ENCODE peak calls at places on chromosomes 7 and 10, in eight cellular contexts. One of them, this sample, is unnamed.
A peak's percentile ranks its signal among the peaks of the same experiment; 100 is the strongest.

GRCh38 chr7:75928600-75928939 is 13.6 kb downstream of the POR start:
- DNase-seq in kidney: no peak
- DNase-seq in IMR-90: no peak
- DNase-seq in spleen: no peak
- DNase-seq in heart right ventricle: no peak
- DNase-seq in epithelial cell of esophagus: no peak
- DNase-seq in ovary: no peak
- DNase-seq in suprapubic skin: no peak
- DNase-seq in this sample: no peak

GRCh38 chr7:107661865-107662379 is 1.3 kb downstream of the SLC26A4 start:
- DNase-seq in kidney: no peak
- DNase-seq in suprapubic skin: no peak
- DNase-seq in epithelial cell of esophagus: no peak
- DNase-seq in heart right ventricle: no peak
- DNase-seq in ovary: no peak
- DNase-seq in IMR-90: no peak
- DNase-seq in spleen: no peak
- DNase-seq in this sample: no peak

GRCh38 chr10:132637477-132638129 is 100.0 kb downstream of the INPP5A start:
- DNase-seq in IMR-90: peak; percentile 73
- DNase-seq in spleen: peak; percentile 61
- DNase-seq in ovary: peak; percentile 35
- DNase-seq in kidney: no peak
- DNase-seq in suprapubic skin: peak; percentile 54
- DNase-seq in epithelial cell of esophagus: peak; percentile 62
- DNase-seq in heart right ventricle: no peak
- DNase-seq in this sample: peak; percentile 44

GRCh38 chr10:28796606-28797512 is 119.5 kb downstream of the BAMBI start:
- DNase-seq in kidney: no peak
- DNase-seq in ovary: peak; percentile 81
- DNase-seq in heart right ventricle: peak; percentile 72
- DNase-seq in epithelial cell of esophagus: no peak
- DNase-seq in suprapubic skin: no peak
- DNase-seq in IMR-90: peak; percentile 83
- DNase-seq in spleen: no peak
- DNase-seq in this sample: no peak

GRCh38 chr10:17394854-17395253 is 59.5 kb downstream of the ST8SIA6 start:
- DNase-seq in suprapubic skin: no peak
- DNase-seq in IMR-90: no peak
- DNase-seq in kidney: no peak
- DNase-seq in spleen: no peak
- DNase-seq in heart right ventricle: no peak
- DNase-seq in ovary: no peak
- DNase-seq in epithelial cell of esophagus: no peak
- DNase-seq in this sample: no peak

GRCh38 chr7:105218939-105219770 is 169.6 kb downstream of the SRPK2 start:
- DNase-seq in epithelial cell of esophagus: peak; percentile 82
- DNase-seq in spleen: no peak
- DNase-seq in heart right ventricle: no peak
- DNase-seq in suprapubic skin: no peak
- DNase-seq in ovary: no peak
- DNase-seq in IMR-90: peak; percentile 66
- DNase-seq in kidney: no peak
- DNase-seq in this sample: no peak

GRCh38 chr7:22669692-22670421 is 57.1 kb upstream of the IL6 start:
- DNase-seq in heart right ventricle: no peak
- DNase-seq in epithelial cell of esophagus: no peak
- DNase-seq in IMR-90: no peak
- DNase-seq in kidney: no peak
- DNase-seq in ovary: no peak
- DNase-seq in suprapubic skin: no peak
- DNase-seq in spleen: no peak
- DNase-seq in this sample: no peak

GRCh38 chr10:102596506-102596971 is 47.7 kb upstream of the TRIM8 start:
- DNase-seq in heart right ventricle: no peak
- DNase-seq in suprapubic skin: no peak
- DNase-seq in kidney: no peak
- DNase-seq in ovary: no peak
- DNase-seq in spleen: no peak
- DNase-seq in IMR-90: peak; percentile 62
- DNase-seq in epithelial cell of esophagus: peak; percentile 75
- DNase-seq in this sample: no peak

GRCh38 chr7:133742709-133743538 is 384.2 kb upstream of the LRGUK start:
- DNase-seq in IMR-90: peak; percentile 36
- DNase-seq in spleen: no peak
- DNase-seq in heart right ventricle: no peak
- DNase-seq in epithelial cell of esophagus: peak; percentile 33
- DNase-seq in kidney: no peak
- DNase-seq in ovary: no peak
- DNase-seq in suprapubic skin: no peak
- DNase-seq in this sample: no peak

GRCh38 chr10:82796510-82796909 is 921.5 kb downstream of the NRG3 start:
- DNase-seq in kidney: no peak
- DNase-seq in heart right ventricle: no peak
- DNase-seq in epithelial cell of esophagus: no peak
- DNase-seq in spleen: no peak
- DNase-seq in IMR-90: no peak
- DNase-seq in ovary: no peak
- DNase-seq in suprapubic skin: no peak
- DNase-seq in this sample: no peak

GRCh38 chr7:156167987-156168386 is 355.7 kb upstream of the SHH start:
- DNase-seq in epithelial cell of esophagus: no peak
- DNase-seq in ovary: no peak
- DNase-seq in IMR-90: no peak
- DNase-seq in spleen: no peak
- DNase-seq in suprapubic skin: no peak
- DNase-seq in heart right ventricle: no peak
- DNase-seq in kidney: no peak
- DNase-seq in this sample: no peak

GRCh38 chr10:117503170-117503885 is 39.2 kb upstream of the EMX2 start:
- DNase-seq in spleen: no peak
- DNase-seq in heart right ventricle: no peak
- DNase-seq in ovary: no peak
- DNase-seq in epithelial cell of esophagus: peak; percentile 21
- DNase-seq in kidney: no peak
- DNase-seq in IMR-90: no peak
- DNase-seq in suprapubic skin: peak; percentile 70
- DNase-seq in this sample: no peak

GRCh38 chr7:92608380-92609322 is 18.5 kb upstream of the FAM133B start:
- DNase-seq in suprapubic skin: no peak
- DNase-seq in spleen: no peak
- DNase-seq in ovary: peak; percentile 59
- DNase-seq in heart right ventricle: peak; percentile 24
- DNase-seq in epithelial cell of esophagus: peak; percentile 41
- DNase-seq in IMR-90: no peak
- DNase-seq in kidney: peak; percentile 79
- DNase-seq in this sample: no peak

GRCh38 chr10:131147301-131147975 is 164.1 kb downstream of the TCERG1L start:
- DNase-seq in heart right ventricle: no peak
- DNase-seq in suprapubic skin: no peak
- DNase-seq in spleen: peak; percentile 70
- DNase-seq in IMR-90: no peak
- DNase-seq in kidney: no peak
- DNase-seq in epithelial cell of esophagus: no peak
- DNase-seq in ovary: no peak
- DNase-seq in this sample: no peak

GRCh38 chr7:102230593-102230992 is 56.1 kb upstream of the SH2B2 start:
- DNase-seq in ovary: no peak
- DNase-seq in epithelial cell of esophagus: peak; percentile 55
- DNase-seq in IMR-90: peak; percentile 81
- DNase-seq in heart right ventricle: no peak
- DNase-seq in spleen: no peak
- DNase-seq in suprapubic skin: no peak
- DNase-seq in kidney: no peak
- DNase-seq in this sample: no peak

GRCh38 chr7:26759108-26759507 is 105.3 kb downstream of the SKAP2 start:
- DNase-seq in heart right ventricle: no peak
- DNase-seq in IMR-90: no peak
- DNase-seq in epithelial cell of esophagus: no peak
- DNase-seq in ovary: no peak
- DNase-seq in kidney: no peak
- DNase-seq in spleen: no peak
- DNase-seq in suprapubic skin: no peak
- DNase-seq in this sample: no peak

GRCh38 chr10:110912374-110912773 is 6.6 kb downstream of the BBIP1 start:
- DNase-seq in heart right ventricle: no peak
- DNase-seq in IMR-90: peak; percentile 80
- DNase-seq in epithelial cell of esophagus: no peak
- DNase-seq in kidney: no peak
- DNase-seq in spleen: no peak
- DNase-seq in suprapubic skin: no peak
- DNase-seq in ovary: no peak
- DNase-seq in this sample: no peak

GRCh38 chr10:77768046-77768445 is 130.4 kb upstream of the KCNMA1 start:
- DNase-seq in heart right ventricle: no peak
- DNase-seq in epithelial cell of esophagus: no peak
- DNase-seq in IMR-90: no peak
- DNase-seq in kidney: no peak
- DNase-seq in spleen: no peak
- DNase-seq in ovary: no peak
- DNase-seq in suprapubic skin: no peak
- DNase-seq in this sample: no peak
- TF ChIP-seq CTCF in heart right ventricle: no peak
- TF ChIP-seq CTCF in epithelial cell of esophagus: no peak
- TF ChIP-seq CTCF in IMR-90: no peak
- TF ChIP-seq CTCF in kidney: no peak
- TF ChIP-seq CTCF in spleen: no peak
- TF ChIP-seq CTCF in ovary: no peak
- TF ChIP-seq CTCF in suprapubic skin: no peak
- TF ChIP-seq CTCF in this sample: no peak

DNA sequence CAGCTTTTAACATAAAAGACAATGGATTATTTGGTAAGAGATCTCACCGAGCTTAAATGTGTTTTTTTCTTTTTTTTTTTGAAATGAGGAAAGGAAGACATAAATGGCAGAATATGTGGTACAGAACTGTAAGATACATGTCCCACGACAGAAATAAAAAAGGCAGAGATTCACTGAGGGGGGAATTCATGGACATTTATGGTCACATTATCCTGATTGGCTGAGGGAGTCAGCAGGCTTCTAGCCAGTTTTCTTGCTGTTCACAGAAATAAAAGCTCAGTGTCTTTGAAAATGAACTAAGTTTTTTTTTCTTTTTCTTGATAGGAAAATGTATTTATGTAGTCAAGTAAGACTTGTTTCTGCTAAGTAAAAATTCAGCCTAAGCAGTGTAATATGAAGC is 8.2 kb upstream of the FAS start:
- DNase-seq in ovary: no peak
- DNase-seq in suprapubic skin: no peak
- DNase-seq in epithelial cell of esophagus: no peak
- DNase-seq in heart right ventricle: no peak
- DNase-seq in IMR-90: no peak
- DNase-seq in spleen: no peak
- DNase-seq in kidney: no peak
- DNase-seq in this sample: no peak
- H3K4me3 ChIP-seq in ovary: no peak overlapping the region
- H3K4me3 ChIP-seq in suprapubic skin: no peak overlapping the region
- H3K4me3 ChIP-seq in epithelial cell of esophagus: no peak overlapping the region
- H3K4me3 ChIP-seq in heart right ventricle: no peak overlapping the region
- H3K4me3 ChIP-seq in IMR-90: no peak overlapping the region
- H3K4me3 ChIP-seq in spleen: no peak overlapping the region
- H3K4me3 ChIP-seq in kidney: no peak overlapping the region
- H3K4me3 ChIP-seq in this sample: no peak overlapping the region

DNA sequence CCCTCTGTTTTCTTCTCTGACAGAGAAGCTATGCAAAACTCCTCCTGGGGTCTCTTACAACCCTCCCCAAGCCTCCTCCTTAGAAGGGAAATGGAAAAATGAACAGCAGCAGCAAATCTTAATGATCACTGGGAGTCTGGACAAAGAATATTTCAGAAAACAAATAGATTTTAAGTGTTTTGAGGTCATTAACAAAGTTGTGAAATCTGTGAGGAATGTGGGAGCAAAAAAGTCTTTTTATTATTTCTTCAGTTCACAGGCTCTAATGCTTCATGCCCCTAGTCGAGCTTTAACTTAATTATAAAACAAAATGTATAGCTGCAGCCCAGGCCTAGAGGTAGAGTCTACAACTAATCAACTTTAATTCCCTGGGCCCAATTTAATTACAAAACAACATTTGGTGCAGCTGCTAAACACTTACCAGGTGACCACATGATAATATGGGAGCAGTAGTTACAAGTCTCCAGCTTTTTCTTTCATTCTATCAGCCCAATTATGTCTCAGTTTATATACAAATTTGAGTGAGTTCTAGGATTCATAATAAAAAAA is 293.2 kb downstream of the THSD7A start:
- DNase-seq in heart right ventricle: no peak
- DNase-seq in IMR-90: no peak
- DNase-seq in ovary: no peak
- DNase-seq in spleen: no peak
- DNase-seq in kidney: no peak
- DNase-seq in epithelial cell of esophagus: no peak
- DNase-seq in suprapubic skin: no peak
- DNase-seq in this sample: no peak
- TF ChIP-seq CTCF in heart right ventricle: no peak
- TF ChIP-seq CTCF in IMR-90: no peak
- TF ChIP-seq CTCF in ovary: no peak
- TF ChIP-seq CTCF in spleen: no peak
- TF ChIP-seq CTCF in kidney: no peak
- TF ChIP-seq CTCF in epithelial cell of esophagus: no peak
- TF ChIP-seq CTCF in suprapubic skin: no peak
- TF ChIP-seq CTCF in this sample: no peak

GRCh38 chr7:100604976-100605911 is 3.1 kb downstream of the PCOLCE start:
- DNase-seq in ovary: peak; percentile 71
- DNase-seq in kidney: peak; percentile 87
- DNase-seq in heart right ventricle: peak; percentile 69
- DNase-seq in spleen: peak; percentile 86
- DNase-seq in IMR-90: no peak
- DNase-seq in epithelial cell of esophagus: no peak
- DNase-seq in suprapubic skin: no peak
- DNase-seq in this sample: no peak
- H3K4me3 ChIP-seq in ovary: peak overlapping the region; percentile 75
- H3K4me3 ChIP-seq in kidney: peak overlapping the region; percentile 63
- H3K4me3 ChIP-seq in heart right ventricle: peak overlapping the region; percentile 72
- H3K4me3 ChIP-seq in spleen: peak overlapping the region; percentile 46
- H3K4me3 ChIP-seq in IMR-90: peak overlapping the region; percentile 38
- H3K4me3 ChIP-seq in epithelial cell of esophagus: peak overlapping the region; percentile 58
- H3K4me3 ChIP-seq in suprapubic skin: peak overlapping the region; percentile 78
- H3K4me3 ChIP-seq in this sample: peak overlapping the region; percentile 94

DNA sequence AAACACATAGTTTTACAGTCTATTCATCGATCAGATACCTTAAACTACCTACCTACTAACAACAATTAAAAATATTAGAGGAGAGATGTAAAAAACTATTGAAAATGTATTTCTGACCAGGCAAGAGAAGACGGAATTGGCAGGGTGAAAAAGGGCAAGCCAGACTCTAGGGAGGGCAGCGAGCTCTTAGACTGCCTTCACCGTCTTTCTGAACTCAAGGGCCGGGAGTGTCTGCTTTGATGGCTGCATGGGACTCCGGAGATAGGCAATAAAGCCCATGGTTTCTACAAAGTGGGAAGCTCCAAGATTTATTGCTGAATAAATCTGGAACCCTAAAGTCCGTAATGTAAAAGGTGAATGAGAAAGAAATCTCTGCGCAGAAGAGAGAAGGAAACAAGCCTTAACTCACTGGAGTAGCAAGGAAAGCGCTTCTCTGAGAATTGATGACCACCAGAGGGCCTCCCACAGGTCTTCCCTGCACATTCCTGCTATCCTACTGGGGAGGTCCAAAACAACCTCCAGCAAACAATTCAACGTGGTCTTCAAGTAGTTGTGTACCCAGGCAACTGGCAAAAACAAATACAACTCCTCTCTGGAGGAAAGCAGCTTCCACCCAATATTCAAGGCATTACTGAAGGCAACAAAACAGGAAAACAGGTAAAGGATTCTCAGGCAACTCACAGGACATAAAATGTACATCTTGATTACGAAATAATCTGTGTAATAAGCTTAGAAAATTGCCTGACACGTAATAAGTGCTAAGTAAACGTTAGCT is 181.3 kb downstream of the SDK1 start:
- DNase-seq in ovary: no peak
- DNase-seq in heart right ventricle: no peak
- DNase-seq in suprapubic skin: no peak
- DNase-seq in spleen: no peak
- DNase-seq in epithelial cell of esophagus: peak; percentile 59
- DNase-seq in kidney: no peak
- DNase-seq in IMR-90: peak; percentile 35
- DNase-seq in this sample: no peak
- TF ChIP-seq CTCF in ovary: no peak
- TF ChIP-seq CTCF in heart right ventricle: peak; percentile 51
- TF ChIP-seq CTCF in suprapubic skin: no peak
- TF ChIP-seq CTCF in spleen: peak; percentile 30
- TF ChIP-seq CTCF in epithelial cell of esophagus: peak; percentile 60
- TF ChIP-seq CTCF in kidney: peak; percentile 33
- TF ChIP-seq CTCF in IMR-90: peak; percentile 37
- TF ChIP-seq CTCF in this sample: no peak